ENCODE peak calls at places on chromosomes 5 and 9, in seven cellular contexts. V is astrocyte, A is left lung, W is GM23338, E is MM.1S, P is neuronal stem cell, C is uterus. F is an unnamed sample.

GRCh38 chr5:10530601-10531320 is 33.1 kb upstream of the ANKRD33B start:
- DNase-seq in V (no peak), E (no peak), P (no peak), C (no peak), W (no peak), A (no peak), F (no peak)

GRCh38 chr9:126173401-126173800 is 153.2 kb upstream of the MVB12B start:
- DNase-seq in P (no peak), C (no peak), E (no peak), A (no peak), V (no peak), W (no peak), F (no peak)

GRCh38 chr5:151699071-151699901 is 12.6 kb upstream of the SPARC start:
- DNase-seq in P (no peak), V (peak; percentile 98), W (no peak), C (peak; percentile 91), E (no peak), A (peak; percentile 80), F (no peak)

GRCh38 chr5:173714551-173715428 is 98.3 kb upstream of the BOD1 start:
- DNase-seq in V (peak; percentile 83), C (no peak), A (no peak), P (no peak), E (no peak), W (no peak), F (no peak)

GRCh38 chr5:172114875-172115422 is 73.1 kb downstream of the STK10 start:
- DNase-seq in A (peak; percentile 80), C (no peak), V (no peak), E (no peak), P (no peak), W (peak; percentile 32), F (no peak)

GRCh38 chr5:123182072-123182471 is 93.0 kb downstream of the PRDM6 start:
- DNase-seq in W (no peak), C (no peak), V (no peak), A (no peak), P (no peak), E (no peak), F (no peak)

GRCh38 chr5:125189451-125190051 is 443.1 kb upstream of the ZNF608 start:
- DNase-seq in A (no peak), C (no peak), E (no peak), P (no peak), W (no peak), V (peak; percentile 20), F (no peak)

GRCh38 chr5:173736923-173737412 is 120.5 kb upstream of the BOD1 start:
- DNase-seq in E (no peak), P (no peak), V (no peak), W (no peak), C (no peak), A (no peak), F (no peak)

GRCh38 chr9:87714819-87715218 is 11.1 kb upstream of the CTSL start:
- DNase-seq in W (no peak), A (peak; percentile 43), P (no peak), C (peak; percentile 50), V (peak; percentile 75), E (no peak), F (no peak)

DNA sequence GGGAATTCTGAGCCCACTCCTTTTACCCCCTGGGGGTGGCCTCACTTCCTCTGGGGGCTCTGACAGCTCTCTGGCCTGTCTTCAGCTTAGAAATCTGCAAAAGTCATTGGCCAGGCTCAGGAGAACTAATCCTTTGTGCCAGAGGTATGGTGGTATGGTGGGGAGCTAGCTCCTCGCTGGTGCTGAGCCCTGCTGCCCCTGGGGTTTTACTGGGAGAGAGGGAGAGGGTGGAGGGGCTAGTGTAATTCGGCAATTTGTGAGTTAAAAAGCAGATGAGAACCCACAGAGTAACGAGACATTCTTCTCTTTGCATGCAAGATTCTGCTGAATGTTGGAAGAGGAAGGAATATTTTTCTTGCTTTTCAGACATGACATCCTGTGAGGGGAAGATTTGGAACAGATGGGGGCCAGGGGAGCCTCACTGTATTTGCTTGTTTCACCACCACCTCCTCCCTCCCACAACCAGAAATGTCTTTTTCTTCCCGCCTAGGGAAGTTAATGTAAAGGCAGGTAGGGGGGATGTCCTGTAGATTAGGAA is 65.6 kb upstream of the SPRY4 start:
- DNase-seq in W (no peak), A (no peak), C (no peak), E (no peak), V (no peak), P (no peak), F (no peak)
- H3K27ac ChIP-seq in W (peak overlapping the region; percentile 81), A (peak overlapping the region; percentile 24), C (no peak overlapping the region), E (no peak overlapping the region), V (no peak overlapping the region), P (no peak overlapping the region), F (no peak overlapping the region)

GRCh38 chr9:93118863-93119702 is 15.0 kb downstream of the NINJ1 start:
- DNase-seq in P (no peak), W (no peak), A (peak; percentile 28), C (peak; percentile 18), E (no peak), V (no peak), F (no peak)
- H3K27ac ChIP-seq in P (no peak overlapping the region), W (no peak overlapping the region), A (peak overlapping the region; percentile 65), C (peak overlapping the region; percentile 79), E (no peak overlapping the region), V (no peak overlapping the region), F (no peak overlapping the region)

GRCh38 chr5:43309122-43309521 is 4.1 kb downstream of the HMGCS1 start:
- DNase-seq in C (no peak), P (no peak), E (no peak), W (peak; percentile 22), V (no peak), A (no peak), F (no peak)
- H3K27ac ChIP-seq in C (no peak overlapping the region), P (no peak overlapping the region), E (no peak overlapping the region), W (peak overlapping the region; percentile 46), V (no peak overlapping the region), A (no peak overlapping the region), F (no peak overlapping the region)

DNA sequence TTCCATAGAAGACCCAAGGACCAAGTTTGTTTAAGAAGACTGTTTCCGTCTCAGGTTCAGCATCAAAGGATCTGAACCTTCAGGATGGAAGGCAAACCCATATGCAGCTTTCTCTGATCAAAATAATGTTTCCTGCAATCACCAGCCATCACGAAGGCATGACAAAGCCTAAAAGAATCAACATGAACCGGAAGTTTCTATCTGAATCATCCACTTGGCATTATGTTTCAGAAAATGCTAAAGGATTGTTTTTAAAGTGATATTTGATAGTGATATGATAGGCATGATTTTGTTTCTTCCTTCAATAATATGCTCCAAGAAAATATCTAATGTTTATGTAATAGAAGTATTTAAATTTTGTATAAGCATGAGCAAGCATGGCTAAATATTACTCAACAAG is 219.6 kb downstream of the PLK2 start:
- DNase-seq in A (no peak), P (no peak), W (no peak), C (no peak), E (no peak), V (peak; percentile 64), F (no peak)
- H3K27ac ChIP-seq in A (no peak overlapping the region), P (no peak overlapping the region), W (no peak overlapping the region), C (no peak overlapping the region), E (no peak overlapping the region), V (peak overlapping the region; percentile 7), F (no peak overlapping the region)

GRCh38 chr5:154590093-154590724 is 112.2 kb upstream of the HAND1 start:
- DNase-seq in A (no peak), P (no peak), C (no peak), W (no peak), V (no peak), E (no peak), F (no peak)

GRCh38 chr5:154589511-154589910 is 111.5 kb upstream of the HAND1 start:
- DNase-seq in P (no peak), A (no peak), E (no peak), V (no peak), C (no peak), W (no peak), F (no peak)

GRCh38 chr5:154587123-154587725 is 109.2 kb upstream of the HAND1 start:
- DNase-seq in E (no peak), C (no peak), A (no peak), V (no peak), W (no peak), P (no peak), F (no peak)

GRCh38 chr5:154583545-154584168 is 105.6 kb upstream of the HAND1 start:
- DNase-seq in E (no peak), A (no peak), C (no peak), W (no peak), P (no peak), V (no peak), F (no peak)

GRCh38 chr5:154588091-154588762 is 110.2 kb upstream of the HAND1 start:
- DNase-seq in C (no peak), W (no peak), A (peak; percentile 46), E (no peak), V (no peak), P (no peak), F (no peak)
- H3K27ac ChIP-seq in C (no peak overlapping the region), W (no peak overlapping the region), A (peak overlapping the region; percentile 81), E (no peak overlapping the region), V (no peak overlapping the region), P (no peak overlapping the region), F (no peak overlapping the region)

F was measured in caudate nucleus.